ENCODE peak calls at places on chromosomes 7 and 10, in seven cellular contexts. R is fibroblast of lung, X is heart right ventricle, G is lower lobe of right lung, J is Karpas-422, Z is pancreas, I is tibial artery. A is an unnamed sample.

GRCh38 chr7:139654270-139655181 is 123.3 kb downstream of the HIPK2 start:
- DNase-seq in J (no peak), I (no peak), X (no peak), G (no peak), Z (no peak), R (peak; percentile 42), A (no peak)

GRCh38 chr10:110682348-110682747 is 38.2 kb downstream of the RBM20 start:
- DNase-seq in Z (no peak), X (no peak), I (no peak), G (no peak), J (no peak), R (no peak), A (no peak)

GRCh38 chr10:112799038-112799437 is 151.0 kb upstream of the TCF7L2 start:
- DNase-seq in I (no peak), Z (no peak), R (no peak), G (no peak), J (no peak), X (no peak), A (no peak)

GRCh38 chr7:47045592-47045991 is 536.3 kb downstream of the TNS3 start:
- DNase-seq in I (no peak), G (no peak), Z (no peak), X (no peak), R (peak; percentile 20), J (no peak), A (no peak)

GRCh38 chr10:28570598-28570997 is 37.7 kb downstream of the WAC start:
- DNase-seq in X (no peak), I (no peak), J (no peak), G (no peak), Z (no peak), R (no peak), A (no peak)

GRCh38 chr10:122062831-122063674 is 74.1 kb downstream of the TACC2 start:
- DNase-seq in J (no peak), X (peak; percentile 80), G (peak; percentile 86), Z (peak; percentile 87), I (peak; percentile 96), R (peak; percentile 93), A (peak; percentile 85)

GRCh38 chr7:110356438-110356837 is 734.5 kb upstream of the LRRN3 start:
- DNase-seq in R (no peak), G (no peak), J (no peak), X (no peak), Z (no peak), I (no peak), A (no peak)

GRCh38 chr10:124351481-124352220 is 67.1 kb downstream of the OAT start:
- DNase-seq in R (no peak), Z (no peak), J (no peak), I (peak; percentile 52), X (peak; percentile 62), G (no peak), A (no peak)

GRCh38 chr7:75977741-75978140 is 16.7 kb downstream of the TMEM120A start:
- DNase-seq in Z (no peak), J (no peak), I (peak; percentile 92), G (no peak), X (peak; percentile 68), R (peak; percentile 62), A (no peak)

GRCh38 chr7:107387573-107388219 is 82.2 kb upstream of the GPR22 start:
- DNase-seq in I (peak; percentile 86), R (peak; percentile 89), G (no peak), X (no peak), Z (no peak), J (no peak), A (peak; percentile 90)

GRCh38 chr7:38057829-38058228 is 120.2 kb upstream of the STARD3NL start:
- DNase-seq in X (no peak), R (no peak), I (no peak), J (no peak), G (no peak), Z (no peak), A (no peak)

GRCh38 chr10:79055100-79055782 is 13.5 kb upstream of the ZMIZ1 start:
- DNase-seq in X (no peak), G (peak; percentile 9), J (no peak), Z (no peak), I (peak; percentile 17), R (no peak), A (no peak)

GRCh38 chr7:157284229-157285014 is 52.4 kb upstream of the DNAJB6 start:
- DNase-seq in J (no peak), Z (no peak), G (peak; percentile 14), X (no peak), I (no peak), R (no peak), A (no peak)

GRCh38 chr7:157611341-157611740 is 274.5 kb downstream of the DNAJB6 start:
- DNase-seq in Z (no peak), G (no peak), R (no peak), I (peak; percentile 43), X (no peak), J (no peak), A (no peak)

GRCh38 chr7:7002416-7003062 is 176.5 kb upstream of the CCZ1B start:
- DNase-seq in Z (no peak), J (no peak), I (no peak), X (no peak), R (no peak), G (no peak), A (no peak)

GRCh38 chr10:127354992-127355391 is 158.6 kb upstream of the INSYN2A start:
- DNase-seq in Z (no peak), I (no peak), G (no peak), J (peak; percentile 41), R (peak; percentile 38), X (no peak), A (no peak)

DNA sequence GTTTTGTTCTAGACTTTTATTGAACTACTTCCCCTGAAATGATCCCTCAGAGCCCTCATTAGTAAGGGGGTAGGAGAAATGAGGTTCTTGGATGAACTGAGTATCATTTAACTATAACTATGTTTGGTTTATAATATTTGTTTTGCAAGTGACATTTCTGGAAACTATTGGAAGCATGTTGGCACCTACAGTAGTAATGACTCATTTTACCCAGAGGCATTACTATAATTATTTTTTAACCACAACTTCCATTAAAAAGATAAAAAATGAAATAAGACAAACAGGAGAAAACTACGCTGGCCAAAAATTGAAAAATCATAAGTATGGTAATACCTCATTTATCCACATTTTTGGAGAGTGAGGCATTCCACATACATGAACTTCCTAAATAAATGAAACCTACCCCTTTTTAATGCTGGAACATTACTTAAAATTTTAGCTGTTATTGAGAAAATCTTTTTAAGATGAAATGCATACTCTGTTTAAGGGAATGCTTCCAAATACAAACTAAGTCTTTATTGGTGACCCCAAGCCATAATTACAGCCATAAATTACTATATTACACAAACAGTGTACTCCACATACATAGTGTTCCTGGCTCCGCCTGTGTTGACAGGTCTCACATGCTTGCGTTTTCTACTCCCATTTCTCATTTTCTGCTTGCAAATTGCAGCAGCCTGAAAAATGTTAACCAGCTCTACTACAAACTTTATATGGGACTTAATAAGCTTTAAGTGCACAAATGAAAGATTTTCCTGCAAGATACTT is 84.6 kb upstream of the CAPZA2 start:
- DNase-seq in G (no peak), I (no peak), X (no peak), Z (no peak), R (peak; percentile 95), J (no peak), A (no peak)
- H3K4me1 ChIP-seq in G (peaks cover 19% of the 10 kb centered on the region), I (peaks cover 61% of the 10 kb centered on the region), X (no peaks in the 10 kb centered on the region), Z (peaks cover 34% of the 10 kb centered on the region), R (peaks cover 44% of the 10 kb centered on the region), J (peaks cover 6% of the 10 kb centered on the region), A (peaks cover 54% of the 10 kb centered on the region)

DNA sequence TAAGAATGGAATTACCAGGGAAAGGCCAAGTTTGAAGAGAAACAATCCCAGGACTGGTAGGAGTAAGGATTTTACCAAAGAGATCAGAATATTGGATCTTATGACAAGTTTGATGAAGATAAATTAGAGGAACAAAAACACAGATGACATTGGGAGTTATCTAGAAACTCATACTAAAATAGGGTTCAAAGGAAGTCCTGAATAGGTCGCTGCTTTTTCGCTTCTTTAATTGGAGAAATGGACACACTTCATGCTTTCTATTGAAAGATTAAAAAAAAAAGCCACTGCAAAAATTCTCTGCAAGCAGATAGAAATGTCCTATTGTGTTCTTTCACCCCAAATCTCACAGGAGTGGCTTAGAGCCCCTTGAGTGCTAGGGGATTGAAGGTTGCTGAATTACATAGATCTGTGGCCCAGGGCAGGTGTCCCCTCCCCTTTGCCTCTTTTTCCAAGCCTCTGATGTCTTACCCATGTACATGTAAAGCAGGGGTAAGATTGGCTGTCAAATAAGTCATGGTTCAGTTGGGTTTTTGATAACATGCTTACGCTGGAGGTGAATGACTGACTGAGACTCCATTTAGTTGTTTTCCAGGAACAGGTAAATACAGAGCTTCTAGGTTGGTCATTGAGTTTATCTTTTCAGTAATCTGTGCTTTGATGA is 152.0 kb downstream of the OR13A1 start:
- DNase-seq in R (no peak), J (no peak), Z (no peak), G (no peak), X (no peak), I (no peak), A (no peak)
- H3K36me3 ChIP-seq in R (no peaks in the 10 kb centered on the region), J (no peaks in the 10 kb centered on the region), Z (no peaks in the 10 kb centered on the region), G (no peaks in the 10 kb centered on the region), X (no peaks in the 10 kb centered on the region), I (no peaks in the 10 kb centered on the region), A (no peaks in the 10 kb centered on the region)

GRCh38 chr10:113802997-113803396 is 50.9 kb downstream of the DCLRE1A start:
- DNase-seq in I (no peak), X (no peak), R (no peak), Z (no peak), G (no peak), J (no peak), A (no peak)
- H3K27ac ChIP-seq in I (no peak overlapping the region), X (no peak overlapping the region), R (no peak overlapping the region), Z (no peak overlapping the region), G (no peak overlapping the region), J (no peak overlapping the region), A (no peak overlapping the region)

DNA sequence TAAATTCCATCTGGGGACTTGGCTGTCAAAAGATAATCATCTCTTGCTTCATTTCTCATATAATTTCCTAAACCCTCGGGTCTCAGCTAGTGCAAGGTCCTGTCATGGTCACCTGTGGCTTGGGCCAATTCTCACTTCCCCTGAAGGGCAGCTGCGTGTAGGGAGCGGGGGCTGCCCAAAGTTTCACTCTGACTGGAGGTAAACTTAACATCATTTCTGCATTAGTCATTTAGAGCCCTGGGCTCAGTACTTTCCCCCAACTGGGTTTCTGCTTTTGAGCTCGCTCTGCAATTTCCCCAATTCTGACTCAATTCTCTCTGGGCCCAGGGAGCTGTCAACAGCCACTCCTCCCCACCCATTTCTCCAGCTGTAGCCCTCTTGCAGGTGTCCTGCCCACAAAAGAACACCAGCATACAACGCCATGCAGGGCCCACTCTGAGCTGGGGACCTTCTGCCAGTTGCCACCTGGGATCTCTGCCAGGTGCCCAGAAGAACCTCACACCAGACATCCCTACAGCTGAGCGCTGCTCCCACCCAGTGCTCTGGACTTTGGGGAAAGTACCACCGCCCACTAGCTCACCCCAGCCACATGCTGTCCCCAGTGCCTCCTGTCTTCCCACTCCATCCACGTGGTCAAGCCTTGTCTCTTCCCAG is 37.9 kb downstream of the VOPP1 start:
- DNase-seq in I (peak; percentile 81), Z (no peak), X (no peak), G (peak; percentile 78), J (peak; percentile 53), R (peak; percentile 52), A (no peak)
- H3K4me1 ChIP-seq in I (peaks cover 45% of the 10 kb centered on the region), Z (no peaks in the 10 kb centered on the region), X (peaks cover 12% of the 10 kb centered on the region), G (peaks cover 74% of the 10 kb centered on the region), J (peaks cover 31% of the 10 kb centered on the region), R (peaks cover 26% of the 10 kb centered on the region), A (peaks cover 63% of the 10 kb centered on the region)

DNA sequence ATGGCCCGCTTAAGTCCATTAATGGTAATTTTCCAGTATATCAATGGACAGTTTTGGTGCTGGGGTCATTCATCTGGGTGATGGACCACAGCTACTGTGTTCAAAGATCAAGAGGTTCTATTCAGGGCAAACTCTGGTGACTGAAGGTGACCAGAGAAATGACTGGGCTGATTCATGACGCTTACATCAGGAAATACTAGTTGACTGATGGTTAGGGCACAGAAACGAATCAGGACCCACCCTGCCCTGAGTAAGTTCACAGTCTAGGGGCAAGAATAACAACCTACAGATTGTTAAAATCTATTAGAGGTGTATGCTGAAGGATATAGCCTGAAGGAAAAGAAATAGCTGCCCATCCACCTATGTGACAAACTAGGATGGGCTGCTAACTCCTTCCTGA is 9.5 kb downstream of the NCAPG2 start:
- DNase-seq in R (no peak), I (no peak), G (no peak), J (no peak), X (no peak), Z (no peak), A (no peak)
- H3K36me3 ChIP-seq in R (no peaks in the 10 kb centered on the region), I (peaks cover 5% of the 10 kb centered on the region), G (peaks cover 12% of the 10 kb centered on the region), J (peaks cover 58% of the 10 kb centered on the region), X (peaks cover 8% of the 10 kb centered on the region), Z (no peaks in the 10 kb centered on the region), A (peaks cover 99% of the 10 kb centered on the region)